ENCODE peak calls at places on chromosomes 7 and 10, in nine cellular contexts. V is tibial nerve; X is endodermal cell; T is CD8-positive, alpha-beta T cell; S is PC-3; F is fibroblast of pulmonary artery; R is CD4-positive, alpha-beta T cell; W is fibroblast of the aortic adventitia; Q is mesothelial cell of epicardium. B is an unnamed sample.
A peak's percentile ranks its signal among the peaks of the same experiment; 100 is the strongest.

GRCh38 chr7:141593134-141593533 is 41.9 kb downstream of the AGK start:
- DNase-seq in V (no peak), X (no peak), T (no peak), S (no peak), F (peak; percentile 81), R (no peak), W (peak; percentile 53), Q (no peak), B (no peak)

GRCh38 chr7:16465469-16466086 is at the start of gene SOSTDC1:
- DNase-seq in V (no peak), X (peak; percentile 54), T (no peak), S (peak; percentile 13), F (peak; percentile 8), R (no peak), W (peak; percentile 13), Q (no peak), B (no peak)

GRCh38 chr10:132054564-132054963 is 11.2 kb upstream of the JAKMIP3 start:
- DNase-seq in V (no peak), X (peak; percentile 89), T (no peak), S (peak; percentile 12), F (no peak), R (no peak), W (no peak), Q (no peak), B (no peak)

GRCh38 chr7:30519122-30519521 is 14.5 kb upstream of the GGCT start:
- DNase-seq in V (no peak), X (no peak), T (no peak), S (peak; percentile 78), F (no peak), R (no peak), W (no peak), Q (no peak), B (no peak)

GRCh38 chr7:36155811-36156361 is 2.8 kb downstream of the EEPD1 start:
- DNase-seq in V (no peak), X (peak; percentile 74), T (no peak), S (peak; percentile 43), F (no peak), R (no peak), W (no peak), Q (no peak), B (no peak)

GRCh38 chr7:33395340-33395739 is 266.0 kb downstream of the BBS9 start:
- DNase-seq in V (no peak), X (no peak), T (no peak), S (no peak), F (no peak), R (no peak), W (no peak), Q (no peak), B (no peak)

GRCh38 chr10:15898046-15898445 is 37.7 kb upstream of the MINDY3 start:
- DNase-seq in V (no peak), X (no peak), T (no peak), S (peak; percentile 46), F (peak; percentile 20), R (no peak), W (peak; percentile 21), Q (no peak), B (no peak)

GRCh38 chr7:100826546-100827329 is 585 bp downstream of the EPHB4 start:
- DNase-seq in V (no peak), X (peak; percentile 73), T (no peak), S (no peak), F (no peak), R (no peak), W (no peak), Q (no peak), B (no peak)

GRCh38 chr10:3563298-3563697 is 221.7 kb downstream of the KLF6 start:
- DNase-seq in V (no peak), X (no peak), T (no peak), S (no peak), F (no peak), R (no peak), W (no peak), Q (no peak), B (no peak)

GRCh38 chr7:1533569-1534329 is 3.2 kb downstream of the MAFK start:
- DNase-seq in V (no peak), X (peak; percentile 74), T (no peak), S (peak; percentile 86), F (peak; percentile 79), R (no peak), W (peak; percentile 77), Q (no peak), B (no peak)

GRCh38 chr10:126253613-126254002 is 134.7 kb downstream of the ADAM12 start:
- DNase-seq in V (no peak), X (no peak), T (no peak), S (peak; percentile 25), F (no peak), R (no peak), W (no peak), Q (no peak), B (no peak)

GRCh38 chr7:146115665-146116451 is 743 bp upstream of the CNTNAP2 start:
- DNase-seq in V (no peak), X (peak; percentile 98), T (no peak), S (peak; percentile 46), F (peak; percentile 67), R (no peak), W (peak; percentile 10), Q (peak; percentile 79), B (no peak)

GRCh38 chr10:49831352-49832040 is 69.4 kb upstream of the OGDHL start:
- DNase-seq in V (no peak), X (peak; percentile 84), T (no peak), S (no peak), F (peak; percentile 40), R (no peak), W (peak; percentile 25), Q (no peak), B (no peak)

GRCh38 chr7:11212816-11213215 is 239.1 kb downstream of the PHF14 start:
- DNase-seq in V (no peak), X (no peak), T (no peak), S (peak; percentile 84), F (peak; percentile 47), R (no peak), W (no peak), Q (no peak), B (no peak)

GRCh38 chr7:126727930-126728331 is 524.8 kb downstream of the GRM8 start:
- DNase-seq in V (no peak), X (no peak), T (no peak), S (peak; percentile 2), F (peak; percentile 48), R (no peak), W (peak; percentile 0), Q (no peak), B (no peak)

GRCh38 chr10:46328853-46329689 is 42.3 kb downstream of the ANTXRL start:
- DNase-seq in V (no peak), X (no peak), T (no peak), S (no peak), F (no peak), R (no peak), W (no peak), Q (no peak), B (no peak)

GRCh38 chr10:77637986-77638765 is 568 bp upstream of the KCNMA1 start:
- DNase-seq in V (no peak), X (peak; percentile 88), T (no peak), S (peak; percentile 78), F (peak; percentile 29), R (no peak), W (peak; percentile 45), Q (peak; percentile 52), B (no peak)

GRCh38 chr10:28743576-28743975 is 66.3 kb downstream of the BAMBI start:
- DNase-seq in V (no peak), X (no peak), T (no peak), S (no peak), F (no peak), R (no peak), W (no peak), Q (no peak), B (no peak)

GRCh38 chr7:44348300-44348699 is 22.9 kb upstream of the CAMK2B start:
- DNase-seq in V (no peak), X (peak; percentile 90), T (no peak), S (peak; percentile 50), F (peak; percentile 62), R (no peak), W (peak; percentile 42), Q (no peak), B (no peak)

GRCh38 chr7:150858236-150859197 is 6.2 kb downstream of the AOC1 start:
- DNase-seq in V (no peak), X (peak; percentile 34), T (no peak), S (no peak), F (no peak), R (no peak), W (no peak), Q (no peak), B (no peak)

GRCh38 chr7:73742753-73743641 is 4.4 kb upstream of the ABHD11 start:
- DNase-seq in V (no peak), X (peak; percentile 100), T (no peak), S (peak; percentile 48), F (no peak), R (no peak), W (no peak), Q (peak; percentile 56), B (no peak)

GRCh38 chr7:152328234-152328633 is 107.6 kb downstream of the KMT2C start:
- DNase-seq in V (no peak), X (no peak), T (no peak), S (no peak), F (no peak), R (no peak), W (no peak), Q (no peak), B (no peak)
- TF ChIP-seq CTCF in V (no peak), X (no peak), T (no peak), S (no peak), F (no peak), R (no peak), W (no peak), Q (no peak), B (no peak)

GRCh38 chr7:101882595-101883564 is 65.5 kb downstream of the CUX1 start:
- DNase-seq in V (peak; percentile 51), X (peak; percentile 80), T (no peak), S (peak; percentile 99), F (peak; percentile 100), R (no peak), W (peak; percentile 100), Q (no peak), B (peak; percentile 61)
- TF ChIP-seq CTCF in V (no peak), X (peak; percentile 56), T (no peak), S (no peak), F (no peak), R (no peak), W (peak; percentile 12), Q (no peak), B (no peak)

GRCh38 chr7:18873674-18874341 is 243.6 kb downstream of the TWIST1 start:
- DNase-seq in V (no peak), X (peak; percentile 79), T (no peak), S (peak; percentile 39), F (peak; percentile 37), R (no peak), W (peak; percentile 39), Q (no peak), B (no peak)
- TF ChIP-seq CTCF in V (no peak), X (peak; percentile 82), T (no peak), S (peak; percentile 64), F (peak; percentile 40), R (no peak), W (peak; percentile 52), Q (no peak), B (no peak)

GRCh38 chr7:136555933-136556332 is 312.5 kb upstream of the CHRM2 start:
- DNase-seq in V (no peak), X (no peak), T (no peak), S (no peak), F (no peak), R (no peak), W (no peak), Q (no peak), B (no peak)

GRCh38 chr7:136549756-136550155 is 318.7 kb upstream of the CHRM2 start:
- DNase-seq in V (no peak), X (no peak), T (no peak), S (no peak), F (no peak), R (no peak), W (no peak), Q (no peak), B (no peak)

GRCh38 chr7:136551618-136552017 is 316.8 kb upstream of the CHRM2 start:
- DNase-seq in V (no peak), X (no peak), T (no peak), S (no peak), F (no peak), R (no peak), W (no peak), Q (no peak), B (no peak)
- TF ChIP-seq CTCF in V (no peak), X (no peak), T (no peak), S (no peak), F (no peak), R (no peak), W (no peak), Q (no peak), B (no peak)

B was measured in omental fat pad.